ENCODE peak calls at places on chromosomes 3 and 15, in eight cellular contexts. One of them, this sample, is unnamed.
A peak's percentile ranks its signal among the peaks of the same experiment; 100 is the strongest.

GRCh38 chr3:14592390-14592789 is 52.2 kb upstream of the GRIP2 start:
- DNase-seq in right lobe of liver: no peak
- DNase-seq in mucosa of descending colon: no peak
- DNase-seq in fibroblast of mammary gland: no peak
- DNase-seq in K562: no peak
- DNase-seq in HFFc6: no peak
- DNase-seq in uterus: no peak
- DNase-seq in suprapubic skin: no peak
- DNase-seq in this sample: no peak

GRCh38 chr15:80121546-80121945 is 31.3 kb upstream of the FAH start:
- DNase-seq in right lobe of liver: no peak
- DNase-seq in mucosa of descending colon: no peak
- DNase-seq in fibroblast of mammary gland: no peak
- DNase-seq in K562: peak; percentile 38
- DNase-seq in HFFc6: no peak
- DNase-seq in uterus: no peak
- DNase-seq in suprapubic skin: no peak
- DNase-seq in this sample: no peak

GRCh38 chr15:95132774-95133173 is 901.4 kb downstream of the MCTP2 start:
- DNase-seq in right lobe of liver: no peak
- DNase-seq in mucosa of descending colon: no peak
- DNase-seq in fibroblast of mammary gland: peak; percentile 91
- DNase-seq in K562: no peak
- DNase-seq in HFFc6: peak; percentile 76
- DNase-seq in uterus: no peak
- DNase-seq in suprapubic skin: no peak
- DNase-seq in this sample: no peak

GRCh38 chr3:126197854-126198584 is 17.6 kb upstream of the ALDH1L1 start:
- DNase-seq in right lobe of liver: peak; percentile 77
- DNase-seq in mucosa of descending colon: no peak
- DNase-seq in fibroblast of mammary gland: peak; percentile 66
- DNase-seq in K562: peak; percentile 59
- DNase-seq in HFFc6: peak; percentile 59
- DNase-seq in uterus: peak; percentile 72
- DNase-seq in suprapubic skin: no peak
- DNase-seq in this sample: no peak

GRCh38 chr3:14598143-14598569 is 53.4 kb upstream of the CCDC174 start:
- DNase-seq in right lobe of liver: no peak
- DNase-seq in mucosa of descending colon: no peak
- DNase-seq in fibroblast of mammary gland: peak; percentile 43
- DNase-seq in K562: peak; percentile 72
- DNase-seq in HFFc6: no peak
- DNase-seq in uterus: no peak
- DNase-seq in suprapubic skin: no peak
- DNase-seq in this sample: no peak

GRCh38 chr3:36906504-36907149 is 38.2 kb downstream of the TRANK1 start:
- DNase-seq in right lobe of liver: no peak
- DNase-seq in mucosa of descending colon: no peak
- DNase-seq in fibroblast of mammary gland: peak; percentile 69
- DNase-seq in K562: no peak
- DNase-seq in HFFc6: no peak
- DNase-seq in uterus: no peak
- DNase-seq in suprapubic skin: no peak
- DNase-seq in this sample: peak; percentile 3

GRCh38 chr3:136639069-136639468 is 113.1 kb downstream of the STAG1 start:
- DNase-seq in right lobe of liver: no peak
- DNase-seq in mucosa of descending colon: no peak
- DNase-seq in fibroblast of mammary gland: no peak
- DNase-seq in K562: no peak
- DNase-seq in HFFc6: no peak
- DNase-seq in uterus: no peak
- DNase-seq in suprapubic skin: no peak
- DNase-seq in this sample: no peak

GRCh38 chr3:53516339-53516738 is 21.9 kb downstream of the CACNA1D start:
- DNase-seq in right lobe of liver: no peak
- DNase-seq in mucosa of descending colon: no peak
- DNase-seq in fibroblast of mammary gland: no peak
- DNase-seq in K562: no peak
- DNase-seq in HFFc6: no peak
- DNase-seq in uterus: no peak
- DNase-seq in suprapubic skin: no peak
- DNase-seq in this sample: no peak

GRCh38 chr15:78624651-78625590 is 4.1 kb upstream of the CHRNA3 start:
- DNase-seq in right lobe of liver: no peak
- DNase-seq in mucosa of descending colon: no peak
- DNase-seq in fibroblast of mammary gland: no peak
- DNase-seq in K562: no peak
- DNase-seq in HFFc6: no peak
- DNase-seq in uterus: no peak
- DNase-seq in suprapubic skin: no peak
- DNase-seq in this sample: peak; percentile 70

GRCh38 chr3:46946856-46947544 is 29.5 kb downstream of the CCDC12 start:
- DNase-seq in right lobe of liver: peak; percentile 58
- DNase-seq in mucosa of descending colon: peak; percentile 84
- DNase-seq in fibroblast of mammary gland: no peak
- DNase-seq in K562: peak; percentile 70
- DNase-seq in HFFc6: peak; percentile 72
- DNase-seq in uterus: no peak
- DNase-seq in suprapubic skin: no peak
- DNase-seq in this sample: no peak

GRCh38 chr3:53200501-53201189 is 39.6 kb downstream of the PRKCD start:
- DNase-seq in right lobe of liver: no peak
- DNase-seq in mucosa of descending colon: no peak
- DNase-seq in fibroblast of mammary gland: no peak
- DNase-seq in K562: no peak
- DNase-seq in HFFc6: no peak
- DNase-seq in uterus: no peak
- DNase-seq in suprapubic skin: no peak
- DNase-seq in this sample: no peak

GRCh38 chr15:100968043-100968966 is 49.1 kb downstream of the LRRK1 start:
- DNase-seq in right lobe of liver: no peak
- DNase-seq in mucosa of descending colon: no peak
- DNase-seq in fibroblast of mammary gland: peak; percentile 59
- DNase-seq in K562: no peak
- DNase-seq in HFFc6: peak; percentile 70
- DNase-seq in uterus: no peak
- DNase-seq in suprapubic skin: no peak
- DNase-seq in this sample: no peak

GRCh38 chr15:53072077-53072476 is 281.9 kb upstream of the ONECUT1 start:
- DNase-seq in right lobe of liver: peak; percentile 73
- DNase-seq in mucosa of descending colon: peak; percentile 31
- DNase-seq in fibroblast of mammary gland: peak; percentile 51
- DNase-seq in K562: peak; percentile 12
- DNase-seq in HFFc6: peak; percentile 14
- DNase-seq in uterus: peak; percentile 87
- DNase-seq in suprapubic skin: peak; percentile 62
- DNase-seq in this sample: no peak

GRCh38 chr3:126181398-126181725 is 976 bp upstream of the ALDH1L1 start:
- DNase-seq in right lobe of liver: no peak
- DNase-seq in mucosa of descending colon: no peak
- DNase-seq in fibroblast of mammary gland: no peak
- DNase-seq in K562: no peak
- DNase-seq in HFFc6: no peak
- DNase-seq in uterus: no peak
- DNase-seq in suprapubic skin: no peak
- DNase-seq in this sample: no peak

GRCh38 chr3:180102134-180102533 is 65.4 kb upstream of the PEX5L start:
- DNase-seq in right lobe of liver: no peak
- DNase-seq in mucosa of descending colon: no peak
- DNase-seq in fibroblast of mammary gland: no peak
- DNase-seq in K562: no peak
- DNase-seq in HFFc6: no peak
- DNase-seq in uterus: no peak
- DNase-seq in suprapubic skin: no peak
- DNase-seq in this sample: no peak

DNA sequence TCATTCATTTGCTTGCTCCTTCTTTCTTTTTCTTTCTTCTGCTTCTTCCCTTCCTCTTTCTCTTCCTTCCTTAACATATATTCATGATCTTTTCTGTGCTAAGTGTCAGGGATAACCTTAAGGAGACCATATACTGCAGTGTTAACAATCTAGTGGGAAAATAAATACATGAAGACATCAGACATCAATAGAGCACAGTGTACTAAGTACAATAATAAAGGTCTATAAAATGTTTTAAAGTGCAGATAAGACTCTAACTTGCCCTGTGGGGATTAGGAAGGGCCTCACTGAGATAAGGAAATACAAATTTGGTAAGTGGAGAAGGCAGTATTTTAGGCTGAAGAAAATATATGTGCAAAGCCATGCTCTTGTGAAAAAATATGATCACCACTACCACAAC is 49.2 kb upstream of the NANOGP8 start:
- DNase-seq in right lobe of liver: no peak
- DNase-seq in mucosa of descending colon: no peak
- DNase-seq in fibroblast of mammary gland: no peak
- DNase-seq in K562: no peak
- DNase-seq in HFFc6: no peak
- DNase-seq in uterus: no peak
- DNase-seq in suprapubic skin: no peak
- DNase-seq in this sample: no peak
- TF ChIP-seq CTCF in right lobe of liver: no peak
- TF ChIP-seq CTCF in mucosa of descending colon: no peak
- TF ChIP-seq CTCF in fibroblast of mammary gland: no peak
- TF ChIP-seq CTCF in K562: no peak
- TF ChIP-seq CTCF in HFFc6: no peak
- TF ChIP-seq CTCF in uterus: no peak
- TF ChIP-seq CTCF in suprapubic skin: no peak
- TF ChIP-seq CTCF in this sample: no peak

GRCh38 chr15:89494941-89495637 is 1.3 kb downstream of the RHCG start:
- DNase-seq in right lobe of liver: peak; percentile 52
- DNase-seq in mucosa of descending colon: no peak
- DNase-seq in fibroblast of mammary gland: peak; percentile 32
- DNase-seq in K562: peak; percentile 63
- DNase-seq in HFFc6: no peak
- DNase-seq in uterus: no peak
- DNase-seq in suprapubic skin: peak; percentile 21
- DNase-seq in this sample: no peak

GRCh38 chr15:89494006-89494405 is 2.4 kb downstream of the RHCG start:
- DNase-seq in right lobe of liver: peak; percentile 20
- DNase-seq in mucosa of descending colon: no peak
- DNase-seq in fibroblast of mammary gland: no peak
- DNase-seq in K562: no peak
- DNase-seq in HFFc6: no peak
- DNase-seq in uterus: no peak
- DNase-seq in suprapubic skin: no peak
- DNase-seq in this sample: no peak

GRCh38 chr15:89498574-89498906 is 2.2 kb upstream of the RHCG start:
- DNase-seq in right lobe of liver: peak; percentile 1
- DNase-seq in mucosa of descending colon: no peak
- DNase-seq in fibroblast of mammary gland: no peak
- DNase-seq in K562: no peak
- DNase-seq in HFFc6: no peak
- DNase-seq in uterus: no peak
- DNase-seq in suprapubic skin: no peak
- DNase-seq in this sample: no peak

GRCh38 chr15:89495638-89496145 is 691 bp downstream of the RHCG start:
- DNase-seq in right lobe of liver: peak; percentile 19
- DNase-seq in mucosa of descending colon: no peak
- DNase-seq in fibroblast of mammary gland: no peak
- DNase-seq in K562: no peak
- DNase-seq in HFFc6: no peak
- DNase-seq in uterus: no peak
- DNase-seq in suprapubic skin: peak; percentile 27
- DNase-seq in this sample: no peak

DNA sequence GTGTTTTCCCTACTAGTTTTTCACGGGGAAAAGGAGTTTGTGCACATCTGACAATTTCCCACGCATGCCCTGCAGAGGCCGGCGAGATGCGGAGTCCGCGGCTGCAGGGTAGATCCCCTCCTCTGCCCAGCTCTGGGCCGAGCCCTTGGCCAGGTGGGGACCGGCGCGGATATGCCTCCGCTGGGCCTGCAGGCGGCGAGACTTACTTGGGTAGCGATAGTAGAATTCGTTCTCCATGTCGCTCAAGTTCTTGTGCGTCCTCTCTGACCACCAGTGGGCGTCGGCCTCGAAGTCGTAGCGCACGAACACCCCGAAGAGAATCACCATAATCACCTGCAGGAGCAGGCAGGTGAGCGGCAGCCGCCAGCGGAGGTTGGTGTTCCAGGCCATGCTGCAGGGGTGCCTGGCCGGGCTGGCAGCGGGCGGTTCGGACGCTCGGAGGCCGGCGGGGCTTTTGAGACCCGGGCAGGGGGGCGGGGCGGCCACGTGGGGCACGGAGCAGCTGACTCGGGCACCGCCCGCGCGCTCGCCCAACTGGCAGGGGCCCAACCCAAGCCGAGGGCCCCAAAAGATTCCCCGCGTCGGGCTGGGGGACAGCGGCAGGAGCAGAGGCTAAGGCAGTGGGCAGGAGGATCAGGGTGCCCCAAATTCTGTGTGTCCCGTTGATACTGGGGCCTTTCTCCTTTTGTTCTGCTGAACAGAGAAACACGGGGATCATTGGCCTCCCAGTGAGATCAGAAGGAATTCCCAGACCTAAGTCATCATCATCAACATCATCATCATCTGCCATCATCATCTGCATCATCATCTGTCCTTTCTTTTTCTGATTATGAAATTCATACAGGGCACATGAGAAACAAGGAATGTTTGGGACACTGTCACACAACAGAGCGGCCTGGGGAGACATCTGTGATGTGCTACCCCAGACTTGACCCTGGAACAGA is at the start of gene RHCG:
- DNase-seq in right lobe of liver: peak; percentile 58
- DNase-seq in mucosa of descending colon: no peak
- DNase-seq in fibroblast of mammary gland: peak; percentile 51
- DNase-seq in K562: peak; percentile 58
- DNase-seq in HFFc6: no peak
- DNase-seq in uterus: no peak
- DNase-seq in suprapubic skin: no peak
- DNase-seq in this sample: no peak
- TF ChIP-seq CTCF in right lobe of liver: peak; percentile 20
- TF ChIP-seq CTCF in mucosa of descending colon: no peak
- TF ChIP-seq CTCF in fibroblast of mammary gland: peak; percentile 25
- TF ChIP-seq CTCF in K562: peak; percentile 68
- TF ChIP-seq CTCF in HFFc6: peak; percentile 50
- TF ChIP-seq CTCF in uterus: no peak
- TF ChIP-seq CTCF in suprapubic skin: peak; percentile 8
- TF ChIP-seq CTCF in this sample: peak; percentile 49

GRCh38 chr15:72117698-72118399 is at the start of gene MYO9A:
- DNase-seq in right lobe of liver: peak; percentile 98
- DNase-seq in mucosa of descending colon: peak; percentile 99
- DNase-seq in fibroblast of mammary gland: peak; percentile 98
- DNase-seq in K562: peak; percentile 98
- DNase-seq in HFFc6: peak; percentile 98
- DNase-seq in uterus: peak; percentile 98
- DNase-seq in suprapubic skin: peak; percentile 99
- DNase-seq in this sample: peak; percentile 99
- TF ChIP-seq CTCF in right lobe of liver: no peak
- TF ChIP-seq CTCF in mucosa of descending colon: peak; percentile 21
- TF ChIP-seq CTCF in fibroblast of mammary gland: no peak
- TF ChIP-seq CTCF in K562: no peak
- TF ChIP-seq CTCF in HFFc6: peak; percentile 57
- TF ChIP-seq CTCF in uterus: peak; percentile 19
- TF ChIP-seq CTCF in suprapubic skin: no peak
- TF ChIP-seq CTCF in this sample: peak; percentile 23

DNA sequence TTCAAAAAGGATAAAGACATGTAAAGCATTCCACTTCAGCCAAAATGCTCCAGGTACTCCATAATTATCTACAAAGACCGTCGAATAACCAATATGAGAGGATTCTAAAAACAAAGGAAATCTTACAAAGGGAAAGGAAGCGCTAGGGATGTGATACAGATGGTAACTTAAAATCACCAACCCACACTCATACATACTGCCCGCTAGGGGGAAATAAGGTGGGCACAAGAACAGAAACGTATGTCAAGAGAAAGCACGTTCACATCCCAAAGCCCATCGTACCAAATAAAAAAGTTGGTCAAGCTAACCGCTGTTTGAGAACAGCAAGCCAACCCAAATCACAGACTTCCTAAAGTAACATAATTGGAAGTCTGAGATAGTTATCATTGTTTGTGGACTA is 429.4 kb downstream of the SHQ1 start:
- DNase-seq in right lobe of liver: no peak
- DNase-seq in mucosa of descending colon: no peak
- DNase-seq in fibroblast of mammary gland: no peak
- DNase-seq in K562: no peak
- DNase-seq in HFFc6: no peak
- DNase-seq in uterus: no peak
- DNase-seq in suprapubic skin: no peak
- DNase-seq in this sample: no peak
- TF ChIP-seq CTCF in right lobe of liver: no peak
- TF ChIP-seq CTCF in mucosa of descending colon: no peak
- TF ChIP-seq CTCF in fibroblast of mammary gland: no peak
- TF ChIP-seq CTCF in K562: no peak
- TF ChIP-seq CTCF in HFFc6: no peak
- TF ChIP-seq CTCF in uterus: no peak
- TF ChIP-seq CTCF in suprapubic skin: no peak
- TF ChIP-seq CTCF in this sample: no peak

This sample was measured in osteocyte.